ENCODE peak calls at places on chromosomes 12 and 14, in five cellular contexts. C is HCT116, S is fibroblast of lung, I is neural progenitor cell, T is hepatocyte. D is an unnamed sample. For H4K20me1, the result is how much of the 10 kb centered on the place peaks cover.

GRCh38 chr12:120468271-120468845 is 1.2 kb downstream of the SRSF9 start:
- DNase-seq in C (no peak), S (peak), I (peak), T (peak), D (peak)

GRCh38 chr12:74334770-74335169 is 202.9 kb upstream of the ATXN7L3B start:
- DNase-seq in C (peak), S (peak), I (no peak), T (no peak), D (peak)

GRCh38 chr14:105364100-105364708 is 34.1 kb upstream of the TEX22 start:
- DNase-seq in C (no peak), S (peak), I (no peak), T (no peak), D (peak)

GRCh38 chr14:76957224-76957881 is 71.2 kb downstream of the IRF2BPL start:
- DNase-seq in C (no peak), S (no peak), I (no peak), T (no peak), D (no peak)

GRCh38 chr12:1628671-1629337 is at the start of gene WNT5B:
- DNase-seq in C (no peak), S (no peak), I (peak), T (no peak), D (no peak)

GRCh38 chr12:15497621-15498285 is 175.4 kb downstream of the PTPRO start:
- DNase-seq in C (no peak), S (no peak), I (no peak), T (no peak), D (no peak)

GRCh38 chr14:91858536-91859275 is 8.6 kb downstream of the TC2N start:
- DNase-seq in C (peak), S (peak), I (no peak), T (peak), D (no peak)

GRCh38 chr14:21455592-21455911 is 371 bp downstream of the CHD8 start:
- DNase-seq in C (no peak), S (no peak), I (no peak), T (peak), D (no peak)

GRCh38 chr14:93787465-93788306 is 599 bp downstream of the PRIMA1 start:
- DNase-seq in C (no peak), S (no peak), I (peak), T (peak), D (no peak)
- H3K4me3 ChIP-seq in C (peak), S (no peak), I (peak), T (peak), D (no peak)

GRCh38 chr12:108778053-108778452 is 46.7 kb upstream of the CORO1C start:
- DNase-seq in C (no peak), S (no peak), I (no peak), T (no peak), D (no peak)
- H4K20me1 ChIP-seq in C (under half), S (under half), I (under half), T (under half), D (under half)

DNA sequence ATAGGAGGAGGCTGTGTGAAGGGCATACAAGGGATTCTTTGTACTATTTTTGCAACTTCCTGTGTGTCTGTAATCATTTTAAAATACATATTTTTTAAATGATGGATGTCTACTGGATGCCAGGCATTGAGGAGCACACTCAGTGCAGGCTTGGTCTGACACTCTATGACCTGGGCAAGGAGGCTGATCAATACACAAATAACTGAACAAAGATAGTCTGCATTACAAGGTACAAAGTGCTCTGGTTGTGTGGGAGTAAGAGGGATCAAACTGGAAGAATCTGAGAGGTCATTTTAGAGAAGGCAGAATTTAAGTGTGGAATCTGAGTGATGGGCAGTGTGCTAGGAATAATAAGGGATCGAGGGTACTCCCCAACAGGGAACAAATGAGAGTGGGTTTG is 5.7 kb upstream of the CHPT1 start:
- DNase-seq in C (no peak), S (no peak), I (no peak), T (no peak), D (no peak)
- H3K4me3 ChIP-seq in C (no peak), S (no peak), I (no peak), T (no peak), D (no peak)

GRCh38 chr14:103630364-103631108 is 1.5 kb downstream of the KLC1 start:
- DNase-seq in C (no peak), S (peak), I (no peak), T (no peak), D (no peak)

GRCh38 chr14:103633391-103633790 is 4.4 kb downstream of the KLC1 start:
- DNase-seq in C (no peak), S (no peak), I (peak), T (no peak), D (no peak)

GRCh38 chr14:103629503-103630121 is 601 bp downstream of the KLC1 start:
- DNase-seq in C (no peak), S (peak), I (peak), T (peak), D (no peak)

GRCh38 chr14:103638594-103638993 is 9.6 kb downstream of the KLC1 start:
- DNase-seq in C (no peak), S (no peak), I (no peak), T (no peak), D (no peak)

GRCh38 chr14:103634156-103634555 is 5.1 kb downstream of the KLC1 start:
- DNase-seq in C (no peak), S (no peak), I (no peak), T (no peak), D (no peak)
- H4K20me1 ChIP-seq in C (under half), S (under half), I (half or more), T (half or more), D (half or more)

GRCh38 chr14:36647827-36648753 is 13.6 kb upstream of the PAX9 start:
- DNase-seq in C (no peak), S (peak), I (peak), T (peak), D (peak)
- H3K4me3 ChIP-seq in C (no peak), S (no peak), I (peak), T (peak), D (peak)

GRCh38 chr14:68925373-68925772 is 53.7 kb downstream of the ACTN1 start:
- DNase-seq in C (no peak), S (no peak), I (no peak), T (no peak), D (no peak)
- H4K20me1 ChIP-seq in C (under half), S (under half), I (under half), T (under half), D (half or more)

GRCh38 chr14:22521449-22522239 is 67.4 kb downstream of the DAD1 start:
- DNase-seq in C (no peak), S (no peak), I (no peak), T (no peak), D (no peak)
- H3K4me3 ChIP-seq in C (no peak), S (no peak), I (no peak), T (no peak), D (no peak)

DNA sequence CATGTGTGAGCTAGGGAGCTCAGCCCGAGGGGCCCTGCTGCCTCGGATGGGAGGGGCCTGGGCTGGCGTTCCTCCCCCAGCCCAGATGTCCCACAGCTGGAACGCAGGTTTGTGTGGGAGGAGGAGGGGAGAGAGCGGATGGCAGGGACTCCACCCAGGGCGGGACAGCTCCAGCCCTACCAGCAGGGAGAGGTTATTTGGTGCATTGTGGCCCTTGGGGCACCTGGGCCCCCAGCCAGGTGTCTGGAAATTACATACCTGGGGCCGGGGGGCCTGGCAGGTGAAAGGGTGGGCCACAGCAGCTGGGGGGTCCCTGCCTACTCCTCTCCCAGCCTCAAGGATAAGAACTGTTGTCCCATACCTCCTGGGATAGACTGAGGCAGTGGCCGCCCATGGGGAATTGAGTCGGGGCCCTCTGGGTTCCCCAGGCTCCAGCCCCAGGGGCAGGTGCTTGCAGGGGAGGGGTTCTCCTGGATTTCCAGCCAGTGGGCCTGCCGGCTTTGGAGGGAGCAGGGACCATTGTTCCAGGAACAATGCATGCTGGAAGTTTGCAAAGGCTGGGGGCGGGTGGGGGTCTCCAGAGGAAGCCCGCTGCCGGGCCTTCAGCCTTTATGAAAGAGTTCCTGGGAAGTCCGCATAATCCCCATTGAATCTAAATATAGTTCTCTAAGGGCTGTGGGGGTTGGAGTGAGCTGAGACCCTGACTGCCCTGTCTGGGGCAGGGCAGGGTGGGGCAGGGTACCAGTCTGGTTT is 1.2 kb downstream of the KIF26A start:
- DNase-seq in C (no peak), S (no peak), I (peak), T (no peak), D (no peak)
- H4K20me1 ChIP-seq in C (under half), S (under half), I (half or more), T (under half), D (under half)

GRCh38 chr14:60640859-60641721 is 8.2 kb downstream of the SIX1 start:
- DNase-seq in C (no peak), S (no peak), I (peak), T (no peak), D (no peak)
- H3K4me3 ChIP-seq in C (no peak), S (no peak), I (no peak), T (no peak), D (no peak)

D was measured in astrocyte.